ENCODE peak calls at places on chromosomes 4 and X, in eight cellular contexts. M is lower lobe of right lung; A is CD8-positive, alpha-beta T cell; H is naive thymus-derived CD4-positive, alpha-beta T cell; P is fibroblast of lung; X is thyroid gland; K is sigmoid colon; L is testis. J is an unnamed sample.
A peak's percentile ranks its signal among the peaks of the same experiment; 100 is the strongest.

GRCh38 chrX:119573222-119573621 is 1.1 kb upstream of the UBE2A start:
- DNase-seq in X (no peak), P (no peak), K (no peak), A (no peak), L (no peak), M (no peak), H (no peak), J (no peak)

GRCh38 chr4:101941816-101942358 is 151.4 kb downstream of the BANK1 start:
- DNase-seq in K (no peak), A (no peak), M (no peak), X (no peak), H (no peak), P (no peak), L (no peak), J (no peak)

GRCh38 chr4:38948551-38948950 is 80.9 kb downstream of the FAM114A1 start:
- DNase-seq in P (peak; percentile 92), H (no peak), L (peak; percentile 23), M (no peak), A (no peak), K (peak; percentile 94), X (no peak), J (no peak)

GRCh38 chrX:142233400-142233799 is 28.3 kb upstream of the MAGEC2 start:
- DNase-seq in L (no peak), A (no peak), H (no peak), K (no peak), X (no peak), P (no peak), M (no peak), J (no peak)

GRCh38 chr4:151409470-151410313 is 716 bp downstream of the FHIP1A start:
- DNase-seq in L (peak; percentile 23), M (peak; percentile 47), K (peak; percentile 64), X (peak; percentile 56), H (peak; percentile 11), A (no peak), P (no peak), J (peak; percentile 21)

GRCh38 chr4:121789960-121790829 is 10.9 kb upstream of the EXOSC9 start:
- DNase-seq in K (no peak), M (no peak), L (no peak), H (no peak), P (peak; percentile 89), X (no peak), A (no peak), J (no peak)

GRCh38 chrX:77788050-77788449 is 2.0 kb upstream of the ATRX start:
- DNase-seq in M (no peak), X (no peak), L (peak; percentile 14), K (no peak), A (no peak), P (no peak), H (peak; percentile 56), J (peak; percentile 8)

GRCh38 chr4:24471623-24472510 is 112.5 kb downstream of the DHX15 start:
- DNase-seq in L (peak; percentile 18), H (peak; percentile 9), A (no peak), M (no peak), X (peak; percentile 48), K (peak; percentile 71), P (peak; percentile 30), J (peak; percentile 13)

GRCh38 chr4:38650133-38650532 is 13.9 kb upstream of the KLF3 start:
- DNase-seq in L (no peak), A (no peak), M (no peak), H (no peak), X (no peak), K (no peak), P (no peak), J (no peak)

GRCh38 chrX:41946973-41947612 is 23.7 kb upstream of the CASK start:
- DNase-seq in X (no peak), K (no peak), M (no peak), L (no peak), A (no peak), H (no peak), P (no peak), J (no peak)

GRCh38 chr4:16820304-16820703 is 78.1 kb downstream of the LDB2 start:
- DNase-seq in M (no peak), X (no peak), P (no peak), L (no peak), K (no peak), H (no peak), A (no peak), J (no peak)

GRCh38 chr4:17705107-17705506 is 76.3 kb downstream of the FAM184B start:
- DNase-seq in L (no peak), X (no peak), H (no peak), M (no peak), A (no peak), K (no peak), P (no peak), J (no peak)

GRCh38 chr4:27861802-27862201 is 1001.2 kb downstream of the STIM2 start:
- DNase-seq in H (no peak), M (no peak), P (peak; percentile 48), A (no peak), X (no peak), L (no peak), K (no peak), J (no peak)

GRCh38 chr4:29704059-29704458 is 1016.1 kb upstream of the PCDH7 start:
- DNase-seq in H (no peak), A (no peak), M (no peak), X (no peak), P (no peak), L (no peak), K (no peak), J (no peak)

GRCh38 chr4:184348311-184349233 is 125.8 kb downstream of the IRF2 start:
- DNase-seq in K (no peak), H (no peak), L (peak; percentile 51), X (no peak), P (peak; percentile 25), A (no peak), M (no peak), J (peak; percentile 56)
- H3K4me1 ChIP-seq in K (no peaks in the 10 kb centered on the region), H (no peaks in the 10 kb centered on the region), L (peaks cover 34% of the 10 kb centered on the region), X (peaks cover 27% of the 10 kb centered on the region), P (no peaks in the 10 kb centered on the region), A (no peaks in the 10 kb centered on the region), M (peaks cover 55% of the 10 kb centered on the region), J (peaks cover 58% of the 10 kb centered on the region)

DNA sequence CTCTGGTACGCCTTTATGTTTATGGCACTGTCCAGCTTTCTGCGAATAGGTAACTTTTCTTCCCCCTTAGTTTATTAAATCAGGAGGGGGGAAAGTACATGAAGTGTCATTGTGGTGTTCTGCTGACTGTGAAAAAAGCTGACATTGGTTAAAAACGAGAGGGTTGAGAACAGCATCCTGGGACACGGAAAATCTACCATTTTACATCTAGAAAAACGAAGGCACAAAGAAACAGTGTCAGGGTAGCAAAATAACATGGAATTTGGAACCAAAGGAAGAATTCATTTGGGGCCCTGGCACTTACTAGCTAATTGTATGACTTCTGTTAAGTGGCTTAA is 1.2 kb upstream of the AMOT start:
- DNase-seq in M (no peak), A (no peak), K (no peak), X (no peak), P (no peak), H (no peak), L (no peak), J (no peak)
- H3K27me3 ChIP-seq in M (no peaks in the 10 kb centered on the region), A (no peaks in the 10 kb centered on the region), K (no peaks in the 10 kb centered on the region), X (no peaks in the 10 kb centered on the region), P (no peaks in the 10 kb centered on the region), H (no peaks in the 10 kb centered on the region), L (no peaks in the 10 kb centered on the region), J (no peaks in the 10 kb centered on the region)

GRCh38 chr4:173192375-173193162 is 24.0 kb downstream of the GALNT7 start:
- DNase-seq in A (no peak), H (no peak), L (no peak), K (no peak), M (no peak), X (no peak), P (no peak), J (no peak)

GRCh38 chr4:173191623-173192041 is 23.0 kb downstream of the GALNT7 start:
- DNase-seq in M (no peak), K (no peak), H (no peak), P (peak; percentile 71), L (no peak), A (no peak), X (no peak), J (no peak)

GRCh38 chr4:173188648-173189047 is 20.0 kb downstream of the GALNT7 start:
- DNase-seq in A (no peak), M (no peak), P (no peak), H (no peak), X (no peak), L (no peak), K (no peak), J (no peak)

GRCh38 chr4:173185832-173186545 is 17.4 kb downstream of the GALNT7 start:
- DNase-seq in L (no peak), P (no peak), M (no peak), A (no peak), K (no peak), X (no peak), H (no peak), J (no peak)

DNA sequence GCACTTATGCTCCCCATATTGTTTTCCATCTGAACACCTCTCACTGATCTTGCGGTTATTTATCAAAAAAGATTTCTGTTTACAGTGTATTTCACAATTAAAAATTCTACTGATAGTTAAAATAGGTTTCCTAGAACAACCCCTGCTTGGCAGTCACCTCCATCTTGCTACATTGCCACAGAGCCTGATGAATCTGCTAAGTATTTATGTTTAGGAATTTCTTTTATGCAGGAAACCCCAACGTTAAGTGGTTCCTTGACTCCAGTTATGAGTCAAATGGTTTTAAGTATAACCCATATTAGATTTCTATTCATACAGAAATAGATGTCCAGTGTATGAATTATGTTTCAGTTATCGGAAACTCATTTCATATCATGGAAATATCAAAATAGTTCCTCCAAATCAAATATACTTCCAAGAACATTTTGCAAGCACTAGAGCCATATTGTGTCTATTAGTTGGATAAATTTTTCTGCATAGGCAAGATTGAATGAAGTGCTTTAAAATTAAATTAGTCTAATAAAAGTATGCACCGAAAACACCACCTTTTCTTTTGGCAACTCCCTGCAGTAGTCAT is 20.6 kb downstream of the GALNT7 start:
- DNase-seq in M (no peak), X (no peak), L (no peak), H (no peak), A (no peak), P (peak; percentile 84), K (no peak), J (no peak)
- H3K4me1 ChIP-seq in M (peaks cover 15% of the 10 kb centered on the region), X (peaks cover 8% of the 10 kb centered on the region), L (no peaks in the 10 kb centered on the region), H (peaks cover 5% of the 10 kb centered on the region), A (peaks cover 4% of the 10 kb centered on the region), P (peaks cover 2% of the 10 kb centered on the region), K (no peaks in the 10 kb centered on the region), J (no peaks in the 10 kb centered on the region)

GRCh38 chr4:110643096-110643495 is 20.2 kb upstream of the PITX2 start:
- DNase-seq in M (no peak), X (no peak), L (no peak), A (no peak), K (no peak), P (no peak), H (no peak), J (no peak)
- H3K27me3 ChIP-seq in M (peaks cover 62% of the 10 kb centered on the region), X (peaks cover 26% of the 10 kb centered on the region), L (no peaks in the 10 kb centered on the region), A (no peaks in the 10 kb centered on the region), K (peaks cover 49% of the 10 kb centered on the region), P (peaks cover 39% of the 10 kb centered on the region), H (peaks cover 13% of the 10 kb centered on the region), J (peaks cover 83% of the 10 kb centered on the region)

GRCh38 chrX:153671589-153672530 is 1.8 kb downstream of the PNCK start:
- DNase-seq in P (no peak), M (no peak), K (peak; percentile 61), L (no peak), H (no peak), A (no peak), X (no peak), J (no peak)
- H3K4me1 ChIP-seq in P (no peaks in the 10 kb centered on the region), M (no peaks in the 10 kb centered on the region), K (no peaks in the 10 kb centered on the region), L (no peaks in the 10 kb centered on the region), H (no peaks in the 10 kb centered on the region), A (no peaks in the 10 kb centered on the region), X (no peaks in the 10 kb centered on the region), J (no peaks in the 10 kb centered on the region)